ENCODE peak calls at places on chromosome 12, in eight cellular contexts. X is A549; A is brain microvascular endothelial cell; S is epithelial cell of proximal tubule; J is choroid plexus epithelial cell; V is WTC11; R is CD4-positive, alpha-beta T cell; P is body of pancreas. U is an unnamed sample.

GRCh38 chr12:113087193-113087592 is 30.7 kb downstream of the DTX1 start:
- DNase-seq in X (no peak), S (no peak), A (no peak), J (no peak), P (no peak), R (no peak), V (no peak), U (no peak)

GRCh38 chr12:129009833-129010232 is 156.6 kb downstream of the GLT1D1 start:
- DNase-seq in P (peak), X (no peak), R (no peak), A (no peak), J (no peak), S (no peak), V (no peak), U (no peak)

GRCh38 chr12:119593578-119594398 is at the start of gene TMEM233:
- DNase-seq in R (no peak), S (no peak), V (peak), J (no peak), A (no peak), X (no peak), P (no peak), U (no peak)

GRCh38 chr12:20477691-20478090 is 109.4 kb downstream of the PDE3A start:
- DNase-seq in X (no peak), P (no peak), J (no peak), V (no peak), R (no peak), A (no peak), S (no peak), U (no peak)

GRCh38 chr12:56928262-56928661 is 5.9 kb downstream of the SDR9C7 start:
- DNase-seq in A (no peak), J (peak), S (no peak), P (no peak), X (no peak), V (no peak), R (no peak), U (no peak)

GRCh38 chr12:56362130-56363059 is at the start of gene APOF:
- DNase-seq in V (no peak), R (no peak), P (no peak), S (no peak), A (no peak), J (no peak), X (no peak), U (no peak)

GRCh38 chr12:67937822-67938221 is 51.4 kb upstream of the IFNG-AS1 start:
- DNase-seq in J (no peak), P (no peak), R (no peak), S (no peak), X (no peak), A (no peak), V (no peak), U (no peak)

GRCh38 chr12:26987634-26988424 is 26.4 kb downstream of the TM7SF3 start:
- DNase-seq in X (no peak), R (no peak), V (no peak), S (no peak), P (no peak), J (peak), A (no peak), U (no peak)

GRCh38 chr12:95836630-95837239 is 22.0 kb upstream of the SNRPF start:
- DNase-seq in R (no peak), A (no peak), S (no peak), V (no peak), X (peak), P (no peak), J (peak), U (no peak)

GRCh38 chr12:95739561-95740313 is 50.8 kb downstream of the NTN4 start:
- DNase-seq in P (peak), X (no peak), J (no peak), R (no peak), S (no peak), V (no peak), A (no peak), U (no peak)

GRCh38 chr12:116060765-116061164 is 216.7 kb downstream of the MED13L start:
- DNase-seq in J (peak), R (no peak), X (no peak), V (no peak), P (no peak), A (no peak), S (no peak), U (no peak)

GRCh38 chr12:109154485-109155438 is 38.4 kb downstream of the ACACB start:
- DNase-seq in S (no peak), A (peak), X (peak), R (peak), P (peak), J (peak), V (peak), U (peak)

GRCh38 chr12:20421338-20421890 is 53.1 kb downstream of the PDE3A start:
- DNase-seq in X (no peak), R (no peak), J (peak), V (no peak), A (no peak), P (no peak), S (no peak), U (no peak)

GRCh38 chr12:49227701-49228100 is 37.2 kb upstream of the TUBA1C start:
- DNase-seq in A (no peak), S (no peak), J (no peak), P (no peak), X (no peak), R (no peak), V (no peak), U (no peak)

GRCh38 chr12:132176358-132176919 is 32.2 kb downstream of the NOC4L start:
- DNase-seq in R (no peak), V (no peak), X (no peak), P (no peak), A (no peak), S (no peak), J (no peak), U (no peak)

GRCh38 chr12:76308866-76309265 is 39.3 kb downstream of the BBS10 start:
- DNase-seq in R (no peak), X (no peak), J (no peak), P (no peak), A (no peak), V (no peak), S (no peak), U (no peak)

GRCh38 chr12:122959566-122960192 is 6.6 kb downstream of the ABCB9 start:
- DNase-seq in S (no peak), J (no peak), R (no peak), A (no peak), V (no peak), P (no peak), X (no peak), U (no peak)

GRCh38 chr12:39380090-39380489 is 62.8 kb downstream of the KIF21A start:
- DNase-seq in P (no peak), S (no peak), A (no peak), X (no peak), V (no peak), J (no peak), R (no peak), U (no peak)

GRCh38 chr12:1102088-1102487 is 111.1 kb downstream of the ERC1 start:
- DNase-seq in P (no peak), V (no peak), R (no peak), S (no peak), X (no peak), A (no peak), J (no peak), U (no peak)

GRCh38 chr12:108141600-108142145 is 12.6 kb downstream of the WSCD2 start:
- DNase-seq in X (no peak), V (no peak), J (no peak), S (no peak), A (no peak), R (no peak), P (no peak), U (no peak)

GRCh38 chr12:106004289-106004688 is 134.5 kb downstream of the NUAK1 start:
- DNase-seq in V (no peak), P (no peak), R (no peak), A (no peak), J (no peak), X (no peak), S (no peak), U (no peak)

GRCh38 chr12:9323144-9323681 is 115.0 kb upstream of the PZP start:
- DNase-seq in P (no peak), R (no peak), A (no peak), S (no peak), V (no peak), J (no peak), X (no peak), U (no peak)

GRCh38 chr12:9319842-9320173 is 111.6 kb upstream of the PZP start:
- DNase-seq in X (no peak), S (peak), A (no peak), J (no peak), R (no peak), P (no peak), V (no peak), U (no peak)

DNA sequence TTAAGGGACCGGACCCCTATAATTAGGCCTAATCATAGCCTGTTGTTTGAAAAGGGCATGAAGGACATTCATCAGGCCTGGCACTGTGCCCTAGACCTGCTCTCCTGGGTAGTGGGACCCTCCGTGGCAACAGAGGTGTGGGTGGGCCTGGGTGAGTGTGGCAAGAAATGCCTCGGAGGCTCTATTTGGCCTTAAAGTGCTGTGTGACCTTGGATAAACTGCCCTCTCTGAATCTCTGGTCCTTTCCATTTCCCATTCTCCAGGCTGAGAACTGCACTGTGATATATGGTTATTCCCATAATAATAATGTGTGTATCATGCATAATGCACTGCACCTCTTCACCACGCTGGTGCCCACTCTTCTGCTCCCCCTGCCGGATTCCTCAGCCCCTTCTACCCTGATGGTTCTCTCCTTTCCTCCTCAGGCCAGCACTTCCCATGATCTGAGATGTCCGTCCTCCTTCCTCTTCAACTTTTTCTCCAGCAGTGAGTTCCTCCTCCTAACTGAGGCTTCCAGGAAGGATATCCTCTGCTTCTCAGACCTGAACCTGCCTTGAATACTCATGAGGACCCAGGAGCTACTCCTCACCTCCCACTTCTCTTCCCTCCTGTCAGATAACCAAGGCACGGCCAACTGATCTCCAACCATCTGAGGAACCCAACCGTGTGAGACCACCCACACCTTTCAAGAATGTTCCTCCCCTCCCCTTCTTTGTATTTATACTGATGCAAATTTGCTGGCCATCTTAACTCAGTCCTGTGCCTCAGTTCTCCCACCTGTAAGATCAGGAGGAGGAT is 111.0 kb upstream of the PZP start:
- DNase-seq in A (no peak), S (no peak), X (no peak), P (no peak), V (no peak), R (no peak), J (no peak), U (no peak)
- TF ChIP-seq CTCF in A (peak), S (peak), X (no peak), P (peak), V (no peak), R (no peak), J (no peak), U (no peak)

GRCh38 chr12:98572010-98572409 is 21.5 kb upstream of the SLC25A3 start:
- DNase-seq in J (no peak), S (no peak), V (no peak), X (peak), A (no peak), R (no peak), P (no peak), U (no peak)
- TF ChIP-seq CTCF in J (peak), S (peak), V (no peak), X (no peak), A (peak), R (no peak), P (no peak), U (no peak)

GRCh38 chr12:90987520-90987919 is 17.3 kb downstream of the EPYC start:
- DNase-seq in X (no peak), V (no peak), P (no peak), A (no peak), R (no peak), S (no peak), J (no peak), U (no peak)
- TF ChIP-seq CTCF in X (no peak), V (no peak), P (no peak), A (peak), R (no peak), S (peak), J (no peak), U (no peak)

DNA sequence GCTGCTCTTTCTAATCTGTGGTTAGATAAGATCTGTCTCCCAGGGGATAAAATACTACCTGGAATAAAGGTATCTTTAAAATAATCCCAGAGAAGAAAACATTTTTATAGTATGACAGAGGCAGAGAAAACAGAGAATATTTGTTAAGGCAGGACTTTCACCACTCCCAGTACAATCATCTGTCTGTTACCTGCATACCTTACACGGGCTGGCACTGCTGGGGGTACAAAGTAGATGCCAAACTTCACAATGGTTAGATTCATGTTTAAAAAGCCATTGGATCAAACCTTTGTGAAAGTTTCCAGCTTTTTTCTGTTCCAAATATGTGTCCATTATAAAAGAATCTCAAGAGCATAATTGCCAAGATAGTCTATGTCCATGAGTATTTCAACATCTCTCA is 273.6 kb upstream of the BTG1 start:
- DNase-seq in R (no peak), A (no peak), P (peak), J (no peak), X (no peak), V (no peak), S (no peak), U (no peak)
- TF ChIP-seq CTCF in R (no peak), A (no peak), P (no peak), J (no peak), X (no peak), V (no peak), S (no peak), U (no peak)

DNA sequence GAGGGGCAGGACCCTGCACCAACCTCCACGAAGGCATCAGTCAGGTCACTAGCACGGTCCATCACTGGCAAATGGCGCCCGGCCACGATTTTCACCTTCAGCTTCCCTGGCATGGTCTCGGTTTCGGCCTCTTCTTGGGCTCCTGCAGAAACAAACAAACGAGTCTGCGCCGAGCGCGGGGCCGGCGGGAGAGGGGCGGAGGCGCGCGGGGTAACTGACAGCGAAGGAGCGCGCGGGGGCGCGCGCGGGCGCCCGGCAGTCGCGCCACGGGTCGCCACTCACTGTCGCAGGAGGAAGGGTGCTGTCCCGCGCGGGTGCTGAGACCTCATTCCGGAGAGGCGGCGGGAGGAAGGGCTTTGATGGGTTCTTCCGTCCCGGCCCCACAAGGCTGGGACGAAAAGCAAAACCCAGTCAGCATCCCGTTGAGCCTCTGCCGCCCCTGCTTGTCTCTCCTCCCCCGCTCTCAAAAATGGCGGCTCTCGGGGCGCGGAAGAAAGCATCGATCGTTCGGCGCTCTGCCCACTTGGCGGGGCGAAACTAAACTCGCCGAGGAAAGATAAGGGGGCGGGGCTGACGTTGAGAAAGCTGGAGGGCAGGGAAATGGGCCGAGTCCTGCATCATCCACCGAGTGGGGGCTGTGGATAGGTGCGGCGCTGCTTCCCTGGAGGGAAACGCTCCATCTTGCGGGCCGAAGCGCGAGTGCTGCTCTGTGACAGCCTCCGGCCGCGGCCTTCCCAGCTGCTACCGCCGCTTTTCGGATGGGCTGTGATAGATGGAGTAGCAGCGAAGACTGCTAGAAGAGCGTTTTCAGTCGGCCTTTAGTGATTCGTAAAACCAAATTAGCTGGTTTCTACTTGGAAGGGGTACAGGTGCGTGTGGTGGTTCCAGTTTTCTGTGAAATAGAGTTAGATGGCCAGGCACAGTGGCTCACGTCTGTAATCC is at the start of gene C2CD5:
- DNase-seq in S (no peak), V (peak), P (peak), J (peak), A (peak), R (peak), X (peak), U (peak)
- TF ChIP-seq CTCF in S (peak), V (peak), P (peak), J (peak), A (peak), R (peak), X (peak), U (peak)

GRCh38 chr12:12562585-12563245 is at the start of gene DUSP16:
- DNase-seq in V (peak), S (peak), A (peak), J (peak), X (peak), R (peak), P (peak), U (peak)
- TF ChIP-seq CTCF in V (no peak), S (no peak), A (no peak), J (no peak), X (peak), R (no peak), P (peak), U (no peak)

GRCh38 chr12:50639721-50640120 is 124.2 kb upstream of the ATF1 start:
- DNase-seq in A (no peak), R (no peak), S (no peak), J (no peak), V (no peak), P (no peak), X (no peak), U (no peak)

GRCh38 chr12:50642755-50643154 is 121.1 kb upstream of the ATF1 start:
- DNase-seq in J (no peak), S (no peak), P (no peak), V (no peak), R (no peak), X (no peak), A (no peak), U (no peak)

GRCh38 chr12:50642035-50642451 is 121.9 kb upstream of the ATF1 start:
- DNase-seq in J (peak), S (no peak), X (peak), A (peak), V (no peak), R (no peak), P (no peak), U (no peak)

GRCh38 chr12:50640321-50640939 is 123.5 kb upstream of the ATF1 start:
- DNase-seq in V (no peak), R (no peak), X (no peak), P (no peak), A (no peak), S (no peak), J (no peak), U (no peak)

GRCh38 chr12:50641566-50641965 is 122.3 kb upstream of the ATF1 start:
- DNase-seq in R (no peak), S (no peak), A (no peak), P (peak), X (no peak), J (no peak), V (peak), U (no peak)
- TF ChIP-seq CTCF in R (no peak), S (no peak), A (no peak), P (peak), X (no peak), J (no peak), V (no peak), U (no peak)